ENCODE peak calls at places on chromosome 20, in five cellular contexts. O is neuronal stem cell, A is GM23248, J is IMR-90, Y is GM23338. B is an unnamed sample.

GRCh38 chr20:14189794-14190402 is 147.5 kb downstream of the FLRT3 start:
- DNase-seq in O (no peak), A (peak; percentile 70), J (peak; percentile 62), Y (peak; percentile 22), B (peak; percentile 46)

GRCh38 chr20:11687546-11688292 is 230.0 kb upstream of the BTBD3 start:
- DNase-seq in O (no peak), A (no peak), J (no peak), Y (no peak), B (no peak)

GRCh38 chr20:48706116-48706656 is 121.6 kb downstream of the PREX1 start:
- DNase-seq in O (no peak), A (peak; percentile 35), J (no peak), Y (no peak), B (no peak)

GRCh38 chr20:40470313-40471260 is 218.4 kb downstream of the MAFB start:
- DNase-seq in O (no peak), A (no peak), J (no peak), Y (no peak), B (no peak)

GRCh38 chr20:24948939-24949679 is at the start of gene CST7:
- DNase-seq in O (no peak), A (no peak), J (no peak), Y (no peak), B (no peak)

GRCh38 chr20:25300496-25301170 is 52.7 kb downstream of the PYGB start:
- DNase-seq in O (no peak), A (peak; percentile 24), J (peak; percentile 42), Y (peak; percentile 23), B (no peak)

GRCh38 chr20:17589161-17589834 is 19.4 kb downstream of the DSTN start:
- DNase-seq in O (no peak), A (peak; percentile 66), J (no peak), Y (no peak), B (no peak)

GRCh38 chr20:34124469-34125249 is 12.6 kb upstream of the EIF2S2 start:
- DNase-seq in O (no peak), A (no peak), J (no peak), Y (no peak), B (peak; percentile 35)

GRCh38 chr20:63230800-63231268 is 4.9 kb upstream of the BIRC7 start:
- DNase-seq in O (peak; percentile 64), A (peak; percentile 87), J (peak; percentile 60), Y (peak; percentile 94), B (peak; percentile 24)

GRCh38 chr20:23105193-23105592 is 19.1 kb upstream of the CD93 start:
- DNase-seq in O (no peak), A (no peak), J (no peak), Y (no peak), B (no peak)

GRCh38 chr20:44616604-44616964 is 34.2 kb downstream of the PKIG start:
- DNase-seq in O (no peak), A (no peak), J (no peak), Y (peak; percentile 67), B (no peak)

GRCh38 chr20:59618131-59618530 is 13.8 kb downstream of the PHACTR3 start:
- DNase-seq in O (no peak), A (no peak), J (no peak), Y (no peak), B (no peak)

GRCh38 chr20:51354769-51355319 is 187.7 kb downstream of the NFATC2 start:
- DNase-seq in O (no peak), A (peak; percentile 82), J (peak; percentile 84), Y (no peak), B (no peak)

GRCh38 chr20:25865715-25866656 is 169.3 kb upstream of the ZNF337 start:
- DNase-seq in O (peak; percentile 76), A (peak; percentile 85), J (peak; percentile 41), Y (peak; percentile 85), B (peak; percentile 85)

GRCh38 chr20:61240814-61241213 is 11.2 kb upstream of the CDH4 start:
- DNase-seq in O (no peak), A (no peak), J (no peak), Y (no peak), B (no peak)

GRCh38 chr20:32580970-32581838 is 3.9 kb downstream of the NOL4L start:
- DNase-seq in O (no peak), A (no peak), J (no peak), Y (peak; percentile 43), B (no peak)

GRCh38 chr20:57633945-57634491 is 13.8 kb upstream of the ZBP1 start:
- DNase-seq in O (no peak), A (no peak), J (no peak), Y (no peak), B (peak; percentile 88)
- H3K27ac ChIP-seq in O (no peak overlapping the region), A (no peak overlapping the region), J (no peak overlapping the region), Y (no peak overlapping the region), B (no peak overlapping the region)

GRCh38 chr20:53751394-53752368 is 158.0 kb upstream of the ZNF217 start:
- DNase-seq in O (no peak), A (peak; percentile 54), J (no peak), Y (no peak), B (peak; percentile 72)
- H3K4me2 ChIP-seq in O (no peak overlapping the region), A (peak overlapping the region; percentile 60), J (peak overlapping the region; percentile 22), Y (peak overlapping the region; percentile 56), B (peak overlapping the region; percentile 74)

GRCh38 chr20:50278377-50278683 is 87.7 kb downstream of the CEBPB start:
- DNase-seq in O (no peak), A (no peak), J (no peak), Y (no peak), B (no peak)
- H2AFZ ChIP-seq in O (no peak overlapping the region), A (no peak overlapping the region), J (peak overlapping the region; percentile 18), Y (no peak overlapping the region), B (no peak overlapping the region)

GRCh38 chr20:37565134-37565811 is 37.6 kb upstream of the BLCAP start:
- DNase-seq in O (peak; percentile 56), A (no peak), J (no peak), Y (no peak), B (no peak)

GRCh38 chr20:37567671-37568588 is 40.3 kb upstream of the BLCAP start:
- DNase-seq in O (no peak), A (peak; percentile 12), J (no peak), Y (peak; percentile 72), B (no peak)

GRCh38 chr20:37566590-37567330 is 39.1 kb upstream of the BLCAP start:
- DNase-seq in O (no peak), A (no peak), J (no peak), Y (no peak), B (no peak)

GRCh38 chr20:37564388-37565133 is 36.9 kb upstream of the BLCAP start:
- DNase-seq in O (peak; percentile 62), A (peak; percentile 70), J (no peak), Y (peak; percentile 83), B (peak; percentile 24)

DNA sequence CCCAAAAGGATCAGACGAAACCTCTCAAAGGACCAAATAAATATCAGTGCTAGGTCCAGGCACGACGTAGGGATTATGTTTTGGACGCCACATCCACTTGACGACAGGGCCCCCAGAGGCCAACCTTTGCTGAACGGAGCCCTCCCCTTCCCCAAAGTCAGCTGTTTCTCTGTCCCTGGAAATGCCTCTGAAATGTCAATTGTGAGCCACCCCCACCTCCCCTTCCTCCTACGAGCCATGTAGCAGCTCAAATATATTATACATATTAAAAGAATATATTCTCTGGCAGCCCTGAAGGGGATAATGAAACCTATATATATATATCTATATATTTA is 39.6 kb upstream of the BLCAP start:
- DNase-seq in O (no peak), A (no peak), J (no peak), Y (peak; percentile 27), B (no peak)
- H3K27ac ChIP-seq in O (no peak overlapping the region), A (no peak overlapping the region), J (no peak overlapping the region), Y (no peak overlapping the region), B (no peak overlapping the region)

B was measured in MM.1S.